ENCODE peak calls at places on chromosome 2, in four cellular contexts. O, I, U and H are unnamed samples.

GRCh38 chr2:130341562-130342019 is 1.1 kb upstream of the IMP4 start:
- DNase-seq in O (no peak), I (no peak), U (no peak), H (no peak)

GRCh38 chr2:112001136-112001764 is 53.8 kb upstream of the TMEM87B start:
- DNase-seq in I (no peak), U (no peak), O (no peak), H (no peak)

GRCh38 chr2:80852079-80852807 is 547.7 kb upstream of the LRRTM1 start:
- DNase-seq in O (no peak), U (no peak), I (no peak), H (no peak)

GRCh38 chr2:10935953-10936942 is 24.5 kb downstream of the KCNF1 start:
- DNase-seq in O (no peak), U (no peak), I (no peak), H (no peak)

GRCh38 chr2:137938204-137938603 is 26.1 kb upstream of the HNMT start:
- DNase-seq in U (no peak), O (no peak), I (no peak), H (no peak)

GRCh38 chr2:46117379-46117778 is 179.8 kb upstream of the EPAS1 start:
- DNase-seq in I (no peak), U (no peak), O (no peak), H (no peak)

GRCh38 chr2:23828256-23828980 is 98.5 kb downstream of the ATAD2B start:
- DNase-seq in U (no peak), O (no peak), I (no peak), H (no peak)

GRCh38 chr2:217775920-217776503 is 226.8 kb downstream of the TNS1 start:
- DNase-seq in U (no peak), O (no peak), I (no peak), H (no peak)

GRCh38 chr2:170255971-170256370 is 78.0 kb downstream of the MYO3B start:
- DNase-seq in U (no peak), O (no peak), I (no peak), H (no peak)

GRCh38 chr2:46332686-46333281 is 35.6 kb downstream of the EPAS1 start:
- DNase-seq in U (no peak), I (no peak), O (no peak), H (no peak)

GRCh38 chr2:234292205-234292954 is 204.5 kb downstream of the ARL4C start:
- DNase-seq in O (no peak), I (no peak), U (no peak), H (no peak)

GRCh38 chr2:121044412-121044811 is 240.6 kb downstream of the TFCP2L1 start:
- DNase-seq in U (no peak), I (no peak), O (no peak), H (no peak)

GRCh38 chr2:240419321-240419720 is 16.1 kb upstream of the GPC1 start:
- DNase-seq in U (no peak), O (no peak), I (no peak), H (no peak)

DNA sequence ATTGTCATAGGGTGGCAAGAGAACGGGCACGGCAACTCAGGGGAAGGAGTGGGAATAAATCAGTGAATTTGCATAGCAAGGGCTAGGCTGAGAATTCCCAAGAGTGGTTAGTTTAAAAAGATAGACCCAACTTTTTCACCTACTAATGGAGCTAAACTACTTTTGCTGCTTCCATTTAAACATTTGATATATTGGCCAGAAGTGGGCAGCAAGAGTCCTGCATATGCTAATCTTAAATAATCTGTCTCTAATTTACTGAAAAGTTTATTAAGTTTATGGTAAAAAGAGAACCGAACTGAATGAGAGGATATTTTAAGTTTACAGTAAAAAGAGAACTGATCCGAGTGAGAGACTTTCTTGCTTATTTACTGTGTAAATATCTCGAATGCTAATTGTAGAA is 228.2 kb downstream of the CTNNA2 start:
- DNase-seq in I (no peak), U (no peak), O (no peak), H (no peak)
- TF ChIP-seq CTCF in I (no peak), U (no peak), O (no peak), H (no peak)

GRCh38 chr2:71511776-71512175 is 58.4 kb downstream of the DYSF start:
- DNase-seq in I (no peak), O (no peak), U (no peak), H (no peak)
- TF ChIP-seq CTCF in I (no peak), O (no peak), U (no peak), H (no peak)

DNA sequence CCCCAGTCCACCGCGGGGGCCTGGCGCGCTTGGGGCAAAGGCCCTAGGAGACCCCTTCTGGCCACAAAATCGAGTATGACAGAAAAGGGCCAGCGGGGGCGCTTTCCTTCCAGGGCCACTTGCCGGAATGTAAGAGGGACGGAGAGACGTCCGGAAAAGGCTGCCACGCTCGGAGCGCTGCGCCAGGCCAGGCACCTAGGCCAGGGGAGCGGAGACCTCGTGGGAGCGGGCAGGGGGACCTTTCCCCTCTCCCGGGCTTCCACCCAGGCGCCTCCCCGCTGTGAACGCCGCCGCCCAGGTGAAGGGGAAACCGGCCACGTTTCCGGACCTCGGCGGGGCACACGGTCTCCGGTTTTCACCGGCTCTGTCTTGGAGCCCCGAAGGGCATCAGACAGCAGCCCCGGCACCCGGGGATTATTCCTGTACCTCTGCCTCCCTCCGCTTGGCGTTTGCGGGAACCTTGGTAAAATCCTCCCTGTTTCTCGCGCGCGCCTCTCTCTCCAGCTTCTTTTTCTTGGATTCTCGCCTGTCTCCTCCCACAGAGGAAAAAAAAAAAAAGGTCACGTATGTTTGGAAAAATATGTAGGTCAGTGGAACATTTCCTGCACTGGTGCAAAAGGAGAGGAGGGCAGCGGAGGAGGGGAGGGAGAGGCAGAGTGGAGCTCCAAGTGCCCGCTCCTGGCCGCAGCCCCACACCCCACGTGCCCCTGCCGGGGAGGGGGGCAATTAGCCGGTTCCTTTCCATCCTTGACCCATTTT is 1.2 kb upstream of the NPAS2 start:
- DNase-seq in U (peak; percentile 45), O (peak; percentile 71), I (no peak), H (no peak)
- TF ChIP-seq CTCF in U (peak; percentile 53), O (no peak), I (no peak), H (no peak)

GRCh38 chr2:36705326-36706020 is 9.0 kb downstream of the VIT start:
- DNase-seq in U (no peak), O (no peak), I (no peak), H (no peak)
- TF ChIP-seq CTCF in U (no peak), O (no peak), I (no peak), H (no peak)

GRCh38 chr2:141906673-141907072 is 224.1 kb downstream of the LRP1B start:
- DNase-seq in O (no peak), U (no peak), I (no peak), H (no peak)
- TF ChIP-seq CTCF in O (no peak), U (no peak), I (no peak), H (peak; percentile 28)

DNA sequence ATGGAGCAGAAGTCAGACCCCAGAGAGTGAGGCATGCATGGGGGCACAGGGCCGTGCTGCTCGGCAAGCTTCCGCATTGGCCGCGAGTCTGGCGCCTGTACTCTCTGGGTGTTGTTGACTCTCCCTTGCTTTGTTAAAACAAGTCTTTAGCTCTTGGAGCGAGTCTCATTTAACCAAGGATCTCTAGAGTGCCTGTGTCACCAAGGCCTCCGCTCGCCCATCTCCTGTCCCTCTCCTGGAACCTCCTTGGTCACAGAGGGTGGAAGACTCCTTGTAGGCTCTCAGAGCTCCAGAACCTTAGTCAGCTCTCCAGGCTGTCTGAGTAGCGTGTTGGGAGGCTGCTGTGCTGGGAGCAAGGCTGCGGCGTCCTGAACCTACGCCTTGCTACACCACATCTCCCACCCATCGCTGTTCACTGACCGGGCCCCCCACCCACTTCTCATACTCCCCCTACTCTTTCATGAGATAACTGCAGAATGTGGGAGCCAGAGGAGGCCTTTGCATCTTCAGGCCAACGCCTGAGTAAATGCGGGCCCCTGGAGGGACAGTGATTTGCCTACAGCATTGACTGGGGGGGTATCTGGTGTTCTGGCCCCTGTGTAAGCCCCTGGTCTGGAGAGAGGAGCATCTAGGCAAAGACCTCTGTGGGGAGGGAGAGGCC is 66.1 kb downstream of the CIB4 start:
- DNase-seq in O (no peak), U (no peak), I (no peak), H (no peak)
- TF ChIP-seq CTCF in O (no peak), U (no peak), I (no peak), H (no peak)

DNA sequence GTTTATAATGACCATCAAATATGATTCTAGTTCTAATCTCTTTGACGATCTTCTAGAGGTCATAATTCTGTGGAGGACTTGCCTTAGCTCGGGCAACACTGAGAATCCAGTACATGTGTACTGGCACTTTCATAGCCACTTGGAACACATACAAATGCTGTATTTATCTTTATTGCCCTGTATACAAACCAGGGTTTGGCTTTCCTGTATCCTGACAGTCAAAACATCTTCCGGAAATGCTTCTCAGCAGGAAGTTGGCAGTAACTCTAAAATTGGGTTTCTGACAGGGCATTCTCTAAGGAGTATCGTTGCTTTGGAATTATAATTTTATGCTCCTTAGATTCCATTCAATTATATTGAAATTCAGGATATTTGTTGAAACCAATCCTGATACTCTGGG is 643.6 kb downstream of the NRXN1 start:
- DNase-seq in U (no peak), O (no peak), I (no peak), H (no peak)
- TF ChIP-seq CTCF in U (no peak), O (no peak), I (no peak), H (no peak)

DNA sequence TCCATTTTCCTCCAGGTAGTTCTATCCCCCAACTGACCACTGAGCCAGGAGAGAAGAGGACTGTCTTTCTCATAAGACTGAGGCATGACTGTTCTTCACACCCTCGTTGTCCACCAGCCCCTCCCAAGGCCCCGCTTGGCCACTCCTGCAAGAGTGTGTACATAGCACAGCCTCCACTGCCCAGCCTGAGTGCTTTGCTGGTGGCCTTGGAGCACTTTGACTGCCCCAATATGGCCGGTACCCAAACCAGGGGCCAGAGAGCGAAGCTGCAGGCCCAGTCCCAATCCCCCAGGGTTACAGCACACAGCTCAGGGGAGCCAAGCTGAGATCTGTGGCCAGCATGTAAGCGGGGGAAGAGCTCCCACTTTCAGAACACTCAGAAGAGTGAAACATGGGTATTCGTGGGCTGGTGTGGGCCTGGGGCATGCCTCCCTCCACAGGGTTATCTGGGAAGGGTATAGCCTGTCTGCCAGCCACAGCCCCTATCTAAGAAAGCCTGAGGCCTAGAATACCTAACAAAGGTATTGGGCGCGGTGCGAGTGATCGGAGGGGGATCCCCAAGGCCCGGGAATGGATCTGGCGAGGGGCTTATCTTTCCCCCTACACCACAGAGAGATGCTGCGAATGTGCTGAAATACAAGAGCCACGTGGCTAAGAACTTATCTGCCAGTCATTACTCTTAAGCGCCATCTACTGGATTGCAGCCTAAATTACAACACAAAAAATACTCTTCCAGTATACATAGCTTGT is 163.8 kb downstream of the WDPCP start:
- DNase-seq in U (no peak), I (no peak), O (no peak), H (no peak)
- TF ChIP-seq CTCF in U (peak; percentile 57), I (no peak), O (no peak), H (peak; percentile 36)